ENCODE peak calls at places on chromosomes 2 and 18, in four cellular contexts. U is GM12878, D is HepG2, L is H1. V is an unnamed sample.

GRCh38 chr2:5849596-5849995 is 157.4 kb downstream of the SOX11 start:
- DNase-seq in D (no peak), L (no peak), U (no peak), V (no peak)

GRCh38 chr2:196808281-196808680 is 874 bp downstream of the C2orf66 start:
- DNase-seq in U (no peak), L (no peak), D (no peak), V (no peak)

GRCh38 chr18:22005191-22005824 is 164.1 kb upstream of the GATA6 start:
- DNase-seq in D (no peak), L (no peak), U (no peak), V (no peak)

GRCh38 chr2:20643826-20644225 is 7.1 kb downstream of the HS1BP3 start:
- DNase-seq in U (no peak), D (no peak), L (no peak), V (no peak)

GRCh38 chr18:58408665-58409064 is 220.2 kb downstream of the ALPK2 start:
- DNase-seq in D (peak), U (no peak), L (no peak), V (no peak)

GRCh38 chr2:68901199-68901515 is 30.0 kb upstream of the BMP10 start:
- DNase-seq in D (peak), U (no peak), L (no peak), V (peak)

GRCh38 chr2:237739101-237739500 is 59.5 kb upstream of the RBM44 start:
- DNase-seq in U (no peak), D (no peak), L (no peak), V (no peak)

GRCh38 chr2:84459028-84459943 is at the start of gene SUCLG1:
- DNase-seq in U (peak), L (peak), D (peak), V (peak)

GRCh38 chr2:177772529-177772928 is 300.0 kb downstream of the PDE11A start:
- DNase-seq in D (peak), L (no peak), U (no peak), V (no peak)

GRCh38 chr18:2967820-2968219 is 45.1 kb downstream of the LPIN2 start:
- DNase-seq in D (no peak), U (no peak), L (no peak), V (no peak)

DNA sequence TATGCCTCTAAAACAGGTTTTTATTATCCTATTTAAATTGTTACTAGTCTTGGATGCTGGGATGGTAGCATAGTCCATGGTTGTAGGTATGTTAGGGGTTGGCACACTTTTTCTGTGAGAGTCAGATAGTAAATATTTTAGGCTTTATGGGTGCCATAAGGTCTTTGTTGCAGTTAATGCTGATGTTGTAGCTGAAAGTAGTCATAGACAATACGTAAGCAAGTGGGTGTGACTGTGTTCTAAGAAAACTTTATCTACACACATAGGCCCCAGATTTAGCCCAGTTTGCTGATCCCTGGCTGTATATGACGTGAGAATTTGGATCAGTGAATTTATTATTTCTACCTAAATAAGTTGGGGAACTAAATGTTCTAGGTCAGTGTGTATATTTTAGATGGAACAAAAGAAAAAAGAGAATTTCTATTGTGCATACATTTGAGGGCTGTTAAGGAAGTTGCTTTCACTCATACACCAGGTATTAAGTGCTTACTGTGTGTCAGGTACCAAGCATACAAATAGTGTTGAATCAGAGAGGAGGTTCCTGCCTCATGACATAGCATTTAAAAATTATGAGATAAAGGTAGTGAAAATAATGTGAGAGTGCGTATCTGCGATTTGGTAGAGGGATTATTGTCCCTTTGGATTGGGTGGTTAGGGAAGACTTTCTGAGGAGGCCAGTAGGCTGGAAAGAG is 39.4 kb downstream of the AGFG1 start:
- DNase-seq in D (no peak), U (no peak), L (no peak), V (no peak)
- TF ChIP-seq YY1 in D (no peak), U (no peak), L (no peak), V (no peak)

GRCh38 chr18:44259610-44260009 is 421.1 kb upstream of the SETBP1 start:
- DNase-seq in U (no peak), L (no peak), D (no peak), V (no peak)

DNA sequence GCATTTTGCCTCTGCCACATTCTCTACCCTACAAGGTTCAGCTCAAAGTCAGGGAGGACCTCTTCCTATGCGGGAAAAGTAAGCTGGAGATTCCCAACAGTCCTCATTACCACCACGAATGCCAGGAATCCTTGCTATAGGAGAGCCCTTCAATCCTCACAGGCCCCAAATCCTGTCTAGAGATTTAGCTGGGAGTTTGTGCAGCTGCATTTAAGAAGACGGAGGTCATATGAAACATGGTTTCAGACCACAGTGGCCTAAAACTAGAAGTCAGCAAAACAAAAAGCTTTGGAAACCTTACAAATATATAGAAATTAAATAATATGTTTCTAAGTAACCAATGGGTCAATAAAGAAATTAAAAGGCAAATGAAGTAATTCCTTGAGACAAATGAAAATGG is 415.3 kb upstream of the SETBP1 start:
- DNase-seq in U (no peak), L (no peak), D (no peak), V (no peak)
- H3K9ac ChIP-seq in U (no peak), L (no peak), D (no peak), V (no peak)

GRCh38 chr2:3738454-3738853 is 35.1 kb downstream of the DCDC2C start:
- DNase-seq in L (no peak), U (no peak), D (peak), V (peak)
- TF ChIP-seq SUZ12 in L (no peak), U (no peak), D (no peak), V (no peak)

DNA sequence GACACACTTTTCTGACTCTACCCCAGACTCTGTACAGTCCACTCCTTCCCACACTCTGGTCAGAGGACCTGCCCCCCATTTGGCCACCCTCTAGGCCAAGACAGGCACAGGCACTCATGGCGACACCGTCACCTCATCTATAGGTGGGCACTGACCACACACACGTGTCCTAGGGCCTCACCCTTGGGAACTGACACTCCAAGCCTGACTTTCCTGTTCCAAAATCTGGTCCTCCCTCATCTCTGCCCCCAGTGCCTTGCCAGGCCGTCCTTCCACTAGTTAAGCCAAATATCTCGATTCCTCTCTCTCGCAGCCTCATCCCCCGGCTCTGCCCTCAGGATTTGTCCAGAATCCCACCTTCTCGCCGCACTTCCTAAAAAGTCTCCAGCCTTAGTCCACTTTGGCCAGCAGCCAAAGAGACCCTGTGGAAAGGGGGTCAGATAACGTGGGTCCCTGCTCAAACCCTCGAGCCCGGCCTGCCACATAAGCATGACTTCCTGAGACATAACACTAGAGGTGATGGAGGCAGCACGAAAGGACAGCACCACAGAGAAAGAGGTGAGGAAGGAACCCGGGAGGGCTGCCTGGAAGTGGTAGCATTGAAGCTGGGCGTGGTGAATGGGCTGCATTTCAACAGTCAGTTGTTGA is 105.8 kb upstream of the OTOS start:
- DNase-seq in U (no peak), L (no peak), D (no peak), V (no peak)
- TF ChIP-seq YY1 in U (no peak), L (no peak), D (no peak), V (no peak)

DNA sequence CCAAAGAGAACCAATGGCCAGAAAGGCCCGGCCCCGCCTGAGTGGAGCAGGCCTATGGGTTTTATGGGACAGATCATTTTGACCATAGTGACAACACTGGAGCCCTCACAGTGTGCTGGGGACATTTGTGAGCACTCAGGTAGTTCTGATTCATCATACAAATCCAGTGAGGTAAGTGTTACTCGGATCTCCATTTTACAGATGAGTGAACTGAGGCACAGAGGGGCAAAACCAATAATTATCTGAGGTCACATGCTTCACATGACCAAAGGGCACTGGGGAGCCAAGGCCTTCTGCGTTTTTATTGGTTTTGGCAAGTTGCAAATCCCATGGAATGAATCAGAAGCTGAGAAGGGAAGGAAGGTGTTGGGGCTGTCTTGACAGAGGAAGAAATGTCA is 111.5 kb upstream of the MGAT5 start:
- DNase-seq in U (no peak), L (no peak), D (no peak), V (no peak)
- H3K9ac ChIP-seq in U (no peak), L (no peak), D (no peak), V (no peak)

GRCh38 chr2:98123286-98123685 is 36.3 kb downstream of the VWA3B start:
- DNase-seq in D (no peak), L (no peak), U (no peak), V (no peak)

GRCh38 chr2:98118161-98118560 is 31.2 kb downstream of the VWA3B start:
- DNase-seq in L (no peak), U (no peak), D (no peak), V (no peak)

GRCh38 chr2:98118852-98119251 is 31.9 kb downstream of the VWA3B start:
- DNase-seq in D (no peak), U (no peak), L (no peak), V (no peak)

GRCh38 chr2:98122524-98122923 is 35.6 kb downstream of the VWA3B start:
- DNase-seq in D (no peak), U (no peak), L (no peak), V (no peak)

DNA sequence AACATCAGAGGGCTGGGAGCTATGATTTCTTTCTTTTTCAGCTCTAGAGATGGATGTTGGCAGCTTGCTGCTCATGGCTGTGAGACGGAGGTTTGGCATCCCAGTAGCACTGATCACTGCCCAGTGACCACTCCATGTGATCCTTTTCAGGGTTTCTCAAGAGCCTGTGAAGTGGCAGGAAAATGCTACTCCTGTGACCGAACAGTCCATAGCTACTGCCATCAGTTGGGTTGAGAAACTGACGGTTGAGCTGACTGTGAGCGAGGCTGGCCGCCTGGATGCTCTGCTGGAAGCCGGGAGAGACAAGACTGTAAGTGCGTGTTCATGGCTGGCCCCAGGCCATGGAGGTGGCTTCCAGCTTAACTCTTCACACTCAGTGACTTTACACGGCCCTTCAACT is 34.2 kb downstream of the VWA3B start:
- DNase-seq in D (no peak), U (no peak), L (no peak), V (no peak)
- TF ChIP-seq SUZ12 in D (no peak), U (no peak), L (no peak), V (no peak)

GRCh38 chr2:72166281-72166680 is 18.6 kb upstream of the CYP26B1 start:
- DNase-seq in U (no peak), L (no peak), D (no peak), V (no peak)
- TF ChIP-seq YY1 in U (no peak), L (no peak), D (no peak), V (no peak)

V was measured in NT2/D1.